ENCODE peak calls at places on chromosomes 1 and 21, in four cellular contexts. One of them, this sample, is unnamed.
A peak's percentile ranks its signal among the peaks of the same experiment; 100 is the strongest.

GRCh38 chr1:17903386-17903785 is 148.3 kb downstream of the ACTL8 start:
- DNase-seq in mesothelial cell of epicardium: no peak
- DNase-seq in fibroblast of lung: peak; percentile 27
- DNase-seq in prostate gland: no peak
- DNase-seq in this sample: peak; percentile 67

GRCh38 chr1:2606004-2606805 is 19.6 kb downstream of the PRXL2B start:
- DNase-seq in mesothelial cell of epicardium: peak; percentile 36
- DNase-seq in fibroblast of lung: no peak
- DNase-seq in prostate gland: no peak
- DNase-seq in this sample: peak; percentile 9

GRCh38 chr1:87451229-87451900 is 122.7 kb downstream of the LMO4 start:
- DNase-seq in mesothelial cell of epicardium: no peak
- DNase-seq in fibroblast of lung: peak; percentile 62
- DNase-seq in prostate gland: no peak
- DNase-seq in this sample: no peak

GRCh38 chr1:33468559-33468958 is 3.9 kb upstream of the ZSCAN20 start:
- DNase-seq in mesothelial cell of epicardium: no peak
- DNase-seq in fibroblast of lung: peak; percentile 27
- DNase-seq in prostate gland: no peak
- DNase-seq in this sample: no peak

GRCh38 chr21:22743085-22743484 is 1744.9 kb downstream of the NCAM2 start:
- DNase-seq in mesothelial cell of epicardium: no peak
- DNase-seq in fibroblast of lung: no peak
- DNase-seq in prostate gland: no peak
- DNase-seq in this sample: no peak

GRCh38 chr1:61255324-61255703 is 173.0 kb downstream of the NFIA start:
- DNase-seq in mesothelial cell of epicardium: no peak
- DNase-seq in fibroblast of lung: no peak
- DNase-seq in prostate gland: no peak
- DNase-seq in this sample: no peak

GRCh38 chr21:15197696-15198095 is 132.9 kb upstream of the NRIP1 start:
- DNase-seq in mesothelial cell of epicardium: no peak
- DNase-seq in fibroblast of lung: peak; percentile 6
- DNase-seq in prostate gland: no peak
- DNase-seq in this sample: no peak

GRCh38 chr1:184790642-184791041 is 36.0 kb upstream of the EDEM3 start:
- DNase-seq in mesothelial cell of epicardium: no peak
- DNase-seq in fibroblast of lung: no peak
- DNase-seq in prostate gland: no peak
- DNase-seq in this sample: no peak

GRCh38 chr1:4171480-4172450 is 271.7 kb upstream of the C1orf174 start:
- DNase-seq in mesothelial cell of epicardium: no peak
- DNase-seq in fibroblast of lung: no peak
- DNase-seq in prostate gland: no peak
- DNase-seq in this sample: no peak

DNA sequence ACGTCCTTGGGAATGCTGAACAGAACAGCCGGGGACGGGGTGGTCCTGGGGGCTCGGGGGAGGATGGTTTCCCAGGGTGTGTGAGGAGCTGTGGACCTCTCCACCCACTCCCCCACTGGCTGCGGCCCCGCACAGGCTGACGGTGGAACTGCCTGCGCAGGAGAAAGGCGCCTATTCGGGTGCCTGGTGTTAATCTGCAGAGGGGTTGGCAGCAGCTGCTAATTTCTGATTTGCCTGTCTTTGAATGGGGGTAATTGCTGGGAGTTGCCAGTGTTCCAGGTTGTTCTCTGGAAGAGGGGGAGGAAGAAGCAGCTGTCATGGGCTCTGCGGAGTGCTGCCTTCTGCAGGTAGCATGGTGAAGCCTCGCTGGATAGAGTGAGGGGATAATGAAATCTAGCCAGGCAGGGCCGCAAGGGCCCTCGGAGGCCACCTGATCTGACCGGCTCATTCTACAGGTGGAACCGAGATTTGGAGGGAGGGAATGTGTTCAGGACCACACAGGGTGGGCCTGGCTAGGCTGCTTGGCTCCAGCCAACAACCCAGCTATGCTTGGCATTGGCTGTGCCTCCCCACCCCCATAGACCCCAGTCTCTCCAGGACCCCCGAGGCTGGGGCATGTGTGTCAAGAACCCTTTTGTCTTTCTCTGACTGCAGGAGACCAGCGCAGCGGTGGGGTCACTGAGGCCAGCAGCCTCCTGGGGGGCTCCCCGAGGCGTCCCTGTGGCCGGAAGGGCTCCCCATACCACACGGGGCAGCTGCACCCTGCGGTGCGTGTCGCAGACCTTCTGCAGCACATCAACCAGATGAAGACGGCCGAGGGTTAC is 67.1 kb downstream of the PTPRU start:
- DNase-seq in mesothelial cell of epicardium: no peak
- DNase-seq in fibroblast of lung: no peak
- DNase-seq in prostate gland: no peak
- DNase-seq in this sample: no peak
- TF ChIP-seq CTCF in mesothelial cell of epicardium: no peak
- TF ChIP-seq CTCF in fibroblast of lung: no peak
- TF ChIP-seq CTCF in prostate gland: no peak
- TF ChIP-seq CTCF in this sample: no peak

GRCh38 chr1:41282679-41283317 is 40.7 kb upstream of the SCMH1 start:
- DNase-seq in mesothelial cell of epicardium: peak; percentile 70
- DNase-seq in fibroblast of lung: peak; percentile 20
- DNase-seq in prostate gland: no peak
- DNase-seq in this sample: peak; percentile 45
- TF ChIP-seq CTCF in mesothelial cell of epicardium: peak; percentile 69
- TF ChIP-seq CTCF in fibroblast of lung: peak; percentile 92
- TF ChIP-seq CTCF in prostate gland: peak; percentile 57
- TF ChIP-seq CTCF in this sample: peak; percentile 66

GRCh38 chr1:36864182-36865079 is 169.9 kb downstream of the GRIK3 start:
- DNase-seq in mesothelial cell of epicardium: no peak
- DNase-seq in fibroblast of lung: no peak
- DNase-seq in prostate gland: no peak
- DNase-seq in this sample: no peak
- TF ChIP-seq CTCF in mesothelial cell of epicardium: peak; percentile 34
- TF ChIP-seq CTCF in fibroblast of lung: peak; percentile 6
- TF ChIP-seq CTCF in prostate gland: no peak
- TF ChIP-seq CTCF in this sample: no peak

DNA sequence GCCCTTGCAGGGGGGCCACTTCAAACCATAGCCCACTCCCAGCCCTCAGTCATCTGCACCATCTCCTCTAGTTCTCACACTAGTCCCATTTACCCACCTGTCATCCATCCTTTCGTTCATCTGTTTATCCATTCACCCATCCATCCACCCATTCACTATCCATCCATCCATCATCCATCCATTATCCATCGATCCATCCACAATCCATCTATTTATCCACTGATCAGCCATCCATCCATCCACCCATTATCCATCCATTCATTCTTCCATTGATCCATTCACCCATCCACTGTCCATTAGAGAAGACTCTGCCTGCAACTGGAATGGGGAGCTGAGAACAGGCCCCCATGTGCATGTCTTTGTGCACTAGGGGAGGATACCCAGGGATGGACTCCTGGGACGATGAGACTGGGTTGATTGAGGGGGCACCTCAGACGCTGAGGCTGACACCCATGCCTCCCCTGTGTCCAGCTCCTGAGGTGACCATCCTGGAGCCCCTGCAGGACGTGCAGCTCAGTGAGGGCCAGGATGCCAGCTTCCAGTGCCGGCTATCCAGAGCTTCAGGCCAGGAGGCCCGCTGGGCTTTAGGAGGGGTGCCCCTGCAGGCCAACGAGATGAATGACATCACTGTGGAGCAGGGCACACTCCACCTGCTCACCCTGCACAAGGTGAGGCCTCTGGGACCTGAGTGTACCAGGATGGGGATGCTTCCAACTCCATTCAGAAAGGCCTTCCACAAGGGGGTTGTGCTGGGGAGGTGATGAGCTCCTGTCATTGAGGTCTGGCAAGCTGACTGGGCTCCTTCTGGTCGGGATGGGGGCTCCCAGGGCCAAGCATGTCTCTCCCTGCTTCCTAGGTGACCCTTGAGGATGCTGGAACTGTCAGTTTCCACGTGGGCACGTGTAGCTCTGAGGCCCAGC is 97.7 kb downstream of the TRIM11 start:
- DNase-seq in mesothelial cell of epicardium: peak; percentile 31
- DNase-seq in fibroblast of lung: no peak
- DNase-seq in prostate gland: no peak
- DNase-seq in this sample: no peak
- TF ChIP-seq CTCF in mesothelial cell of epicardium: no peak
- TF ChIP-seq CTCF in fibroblast of lung: no peak
- TF ChIP-seq CTCF in prostate gland: no peak
- TF ChIP-seq CTCF in this sample: no peak

GRCh38 chr1:77888071-77888428 is 374 bp upstream of the NEXN start:
- DNase-seq in mesothelial cell of epicardium: no peak
- DNase-seq in fibroblast of lung: peak; percentile 87
- DNase-seq in prostate gland: no peak
- DNase-seq in this sample: no peak
- TF ChIP-seq CTCF in mesothelial cell of epicardium: no peak
- TF ChIP-seq CTCF in fibroblast of lung: peak; percentile 39
- TF ChIP-seq CTCF in prostate gland: no peak
- TF ChIP-seq CTCF in this sample: no peak

GRCh38 chr1:234186037-234186688 is 187.1 kb upstream of the COA6 start:
- DNase-seq in mesothelial cell of epicardium: no peak
- DNase-seq in fibroblast of lung: peak; percentile 98
- DNase-seq in prostate gland: no peak
- DNase-seq in this sample: no peak
- TF ChIP-seq CTCF in mesothelial cell of epicardium: no peak
- TF ChIP-seq CTCF in fibroblast of lung: no peak
- TF ChIP-seq CTCF in prostate gland: no peak
- TF ChIP-seq CTCF in this sample: no peak

GRCh38 chr1:154586641-154587040 is 19.1 kb downstream of the CHRNB2 start:
- DNase-seq in mesothelial cell of epicardium: no peak
- DNase-seq in fibroblast of lung: no peak
- DNase-seq in prostate gland: no peak
- DNase-seq in this sample: no peak

GRCh38 chr1:154582885-154583284 is 15.3 kb downstream of the CHRNB2 start:
- DNase-seq in mesothelial cell of epicardium: no peak
- DNase-seq in fibroblast of lung: no peak
- DNase-seq in prostate gland: no peak
- DNase-seq in this sample: no peak

GRCh38 chr1:154583691-154584212 is 16.2 kb downstream of the CHRNB2 start:
- DNase-seq in mesothelial cell of epicardium: no peak
- DNase-seq in fibroblast of lung: peak; percentile 27
- DNase-seq in prostate gland: no peak
- DNase-seq in this sample: no peak

GRCh38 chr1:154586231-154586630 is 18.7 kb downstream of the CHRNB2 start:
- DNase-seq in mesothelial cell of epicardium: no peak
- DNase-seq in fibroblast of lung: peak; percentile 26
- DNase-seq in prostate gland: no peak
- DNase-seq in this sample: no peak

GRCh38 chr1:154584267-154584994 is 16.9 kb downstream of the CHRNB2 start:
- DNase-seq in mesothelial cell of epicardium: no peak
- DNase-seq in fibroblast of lung: no peak
- DNase-seq in prostate gland: no peak
- DNase-seq in this sample: no peak
- TF ChIP-seq CTCF in mesothelial cell of epicardium: no peak
- TF ChIP-seq CTCF in fibroblast of lung: no peak
- TF ChIP-seq CTCF in prostate gland: no peak
- TF ChIP-seq CTCF in this sample: no peak

GRCh38 chr1:89172468-89173143 is 3.2 kb downstream of the GBP7 start:
- DNase-seq in mesothelial cell of epicardium: no peak
- DNase-seq in fibroblast of lung: no peak
- DNase-seq in prostate gland: no peak
- DNase-seq in this sample: no peak

GRCh38 chr1:89174491-89174890 is 1.3 kb downstream of the GBP7 start:
- DNase-seq in mesothelial cell of epicardium: no peak
- DNase-seq in fibroblast of lung: no peak
- DNase-seq in prostate gland: no peak
- DNase-seq in this sample: no peak

GRCh38 chr1:89179343-89179742 is 3.5 kb upstream of the GBP7 start:
- DNase-seq in mesothelial cell of epicardium: no peak
- DNase-seq in fibroblast of lung: no peak
- DNase-seq in prostate gland: no peak
- DNase-seq in this sample: no peak

GRCh38 chr1:89176971-89177370 is 1.2 kb upstream of the GBP7 start:
- DNase-seq in mesothelial cell of epicardium: no peak
- DNase-seq in fibroblast of lung: no peak
- DNase-seq in prostate gland: no peak
- DNase-seq in this sample: no peak

GRCh38 chr1:89175601-89176256 is at the start of gene GBP7:
- DNase-seq in mesothelial cell of epicardium: no peak
- DNase-seq in fibroblast of lung: no peak
- DNase-seq in prostate gland: no peak
- DNase-seq in this sample: no peak
- TF ChIP-seq CTCF in mesothelial cell of epicardium: no peak
- TF ChIP-seq CTCF in fibroblast of lung: no peak
- TF ChIP-seq CTCF in prostate gland: no peak
- TF ChIP-seq CTCF in this sample: no peak

DNA sequence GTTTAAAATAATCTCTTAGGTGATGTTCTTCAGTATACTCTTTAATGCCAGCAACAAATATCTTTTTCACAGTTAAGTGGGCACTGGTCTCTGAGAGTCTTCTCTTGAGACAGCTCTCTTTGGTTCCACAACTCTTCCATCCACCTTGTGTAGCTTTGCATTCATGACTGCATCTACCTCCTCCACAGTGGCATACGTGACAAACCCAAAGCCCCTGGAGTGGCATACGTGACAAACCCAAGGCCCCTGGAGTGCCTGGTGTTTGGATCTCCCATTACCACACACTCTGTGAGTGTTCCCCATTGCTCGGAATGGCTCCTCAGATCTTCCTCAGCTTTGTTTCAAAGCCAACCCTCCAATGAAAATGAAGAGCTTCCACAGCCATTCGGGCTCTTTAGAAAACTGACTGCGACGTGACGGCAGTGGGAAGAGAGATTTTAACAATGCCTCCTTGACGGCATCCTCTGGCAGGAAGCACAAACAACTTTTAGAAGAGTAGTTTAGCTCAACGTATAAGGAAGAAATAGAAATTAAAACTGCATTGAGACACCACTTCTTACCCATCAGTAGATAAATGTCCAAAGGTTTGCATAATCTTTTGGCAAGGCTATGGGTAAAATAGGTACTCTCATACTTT is 45.8 kb downstream of the SLC30A7 start:
- DNase-seq in mesothelial cell of epicardium: no peak
- DNase-seq in fibroblast of lung: no peak
- DNase-seq in prostate gland: no peak
- DNase-seq in this sample: no peak
- TF ChIP-seq CTCF in mesothelial cell of epicardium: no peak
- TF ChIP-seq CTCF in fibroblast of lung: no peak
- TF ChIP-seq CTCF in prostate gland: no peak
- TF ChIP-seq CTCF in this sample: no peak

GRCh38 chr1:64100791-64101190 is 102.6 kb upstream of the UBE2U start:
- DNase-seq in mesothelial cell of epicardium: no peak
- DNase-seq in fibroblast of lung: peak; percentile 31
- DNase-seq in prostate gland: no peak
- DNase-seq in this sample: no peak
- TF ChIP-seq CTCF in mesothelial cell of epicardium: no peak
- TF ChIP-seq CTCF in fibroblast of lung: no peak
- TF ChIP-seq CTCF in prostate gland: no peak
- TF ChIP-seq CTCF in this sample: no peak

This sample was measured in body of pancreas.